ENCODE peak calls at places on chromosome 11, in four cellular contexts. One of them, this sample, is unnamed.

GRCh38 chr11:110184974-110185597 is 91.9 kb downstream of the ZC3H12C start:
- DNase-seq in A549: no peak
- DNase-seq in lung: no peak
- DNase-seq in ovary: no peak
- DNase-seq in this sample: no peak

GRCh38 chr11:111574373-111575230 is 27.6 kb upstream of the SIK2 start:
- DNase-seq in A549: no peak
- DNase-seq in lung: no peak
- DNase-seq in ovary: no peak
- DNase-seq in this sample: no peak

GRCh38 chr11:111378773-111379499 is at the start of gene POU2AF1:
- DNase-seq in A549: no peak
- DNase-seq in lung: no peak
- DNase-seq in ovary: no peak
- DNase-seq in this sample: no peak

GRCh38 chr11:12693485-12694181 is 19.4 kb downstream of the TEAD1 start:
- DNase-seq in A549: peak; percentile 83
- DNase-seq in lung: no peak
- DNase-seq in ovary: no peak
- DNase-seq in this sample: peak; percentile 66

GRCh38 chr11:65089621-65090020 is 5.6 kb downstream of the ZFPL1 start:
- DNase-seq in A549: no peak
- DNase-seq in lung: no peak
- DNase-seq in ovary: no peak
- DNase-seq in this sample: no peak

GRCh38 chr11:9951714-9952275 is 287.9 kb downstream of the SWAP70 start:
- DNase-seq in A549: no peak
- DNase-seq in lung: no peak
- DNase-seq in ovary: no peak
- DNase-seq in this sample: peak; percentile 59

GRCh38 chr11:33987975-33988580 is 63.5 kb upstream of the CAPRIN1 start:
- DNase-seq in A549: peak; percentile 88
- DNase-seq in lung: peak; percentile 80
- DNase-seq in ovary: peak; percentile 62
- DNase-seq in this sample: peak; percentile 71

GRCh38 chr11:44949160-44950035 is 1.3 kb downstream of the TP53I11 start:
- DNase-seq in A549: peak; percentile 68
- DNase-seq in lung: peak; percentile 39
- DNase-seq in ovary: no peak
- DNase-seq in this sample: no peak

GRCh38 chr11:67033661-67034166 is 10.8 kb downstream of the SYT12 start:
- DNase-seq in A549: no peak
- DNase-seq in lung: no peak
- DNase-seq in ovary: no peak
- DNase-seq in this sample: no peak

GRCh38 chr11:10878408-10879214 is 20.8 kb upstream of the ZBED5 start:
- DNase-seq in A549: peak; percentile 81
- DNase-seq in lung: no peak
- DNase-seq in ovary: no peak
- DNase-seq in this sample: no peak

GRCh38 chr11:13249992-13250391 is 27.6 kb upstream of the BMAL1 start:
- DNase-seq in A549: peak; percentile 27
- DNase-seq in lung: no peak
- DNase-seq in ovary: no peak
- DNase-seq in this sample: no peak

GRCh38 chr11:119374632-119375394 is 6.7 kb downstream of the USP2 start:
- DNase-seq in A549: no peak
- DNase-seq in lung: no peak
- DNase-seq in ovary: no peak
- DNase-seq in this sample: peak; percentile 73

GRCh38 chr11:125873881-125874555 is 13.4 kb upstream of the HYLS1 start:
- DNase-seq in A549: no peak
- DNase-seq in lung: no peak
- DNase-seq in ovary: no peak
- DNase-seq in this sample: no peak
- H3K4me3 ChIP-seq in A549: no peak overlapping the region
- H3K4me3 ChIP-seq in lung: no peak overlapping the region
- H3K4me3 ChIP-seq in ovary: no peak overlapping the region
- H3K4me3 ChIP-seq in this sample: no peak overlapping the region

GRCh38 chr11:1421291-1421690 is 31.6 kb downstream of the BRSK2 start:
- DNase-seq in A549: no peak
- DNase-seq in lung: no peak
- DNase-seq in ovary: no peak
- DNase-seq in this sample: no peak

GRCh38 chr11:1422981-1423380 is 33.2 kb downstream of the BRSK2 start:
- DNase-seq in A549: no peak
- DNase-seq in lung: no peak
- DNase-seq in ovary: no peak
- DNase-seq in this sample: no peak

GRCh38 chr11:1422481-1422880 is 32.7 kb downstream of the BRSK2 start:
- DNase-seq in A549: peak; percentile 43
- DNase-seq in lung: no peak
- DNase-seq in ovary: no peak
- DNase-seq in this sample: no peak

GRCh38 chr11:1425439-1425838 is 35.7 kb downstream of the BRSK2 start:
- DNase-seq in A549: no peak
- DNase-seq in lung: no peak
- DNase-seq in ovary: no peak
- DNase-seq in this sample: no peak

GRCh38 chr11:1425006-1425405 is 35.3 kb downstream of the BRSK2 start:
- DNase-seq in A549: no peak
- DNase-seq in lung: no peak
- DNase-seq in ovary: no peak
- DNase-seq in this sample: no peak
- H3K9me3 ChIP-seq in A549: peaks cover 3% of the 10 kb centered on the region
- H3K9me3 ChIP-seq in lung: no peaks in the 10 kb centered on the region
- H3K9me3 ChIP-seq in ovary: no peaks in the 10 kb centered on the region
- H3K9me3 ChIP-seq in this sample: no peaks in the 10 kb centered on the region

GRCh38 chr11:3169952-3170755 is 5.0 kb upstream of the OSBPL5 start:
- DNase-seq in A549: no peak
- DNase-seq in lung: no peak
- DNase-seq in ovary: no peak
- DNase-seq in this sample: peak; percentile 56
- H3K4me3 ChIP-seq in A549: no peak overlapping the region
- H3K4me3 ChIP-seq in lung: no peak overlapping the region
- H3K4me3 ChIP-seq in ovary: no peak overlapping the region
- H3K4me3 ChIP-seq in this sample: peak overlapping the region; percentile 52

DNA sequence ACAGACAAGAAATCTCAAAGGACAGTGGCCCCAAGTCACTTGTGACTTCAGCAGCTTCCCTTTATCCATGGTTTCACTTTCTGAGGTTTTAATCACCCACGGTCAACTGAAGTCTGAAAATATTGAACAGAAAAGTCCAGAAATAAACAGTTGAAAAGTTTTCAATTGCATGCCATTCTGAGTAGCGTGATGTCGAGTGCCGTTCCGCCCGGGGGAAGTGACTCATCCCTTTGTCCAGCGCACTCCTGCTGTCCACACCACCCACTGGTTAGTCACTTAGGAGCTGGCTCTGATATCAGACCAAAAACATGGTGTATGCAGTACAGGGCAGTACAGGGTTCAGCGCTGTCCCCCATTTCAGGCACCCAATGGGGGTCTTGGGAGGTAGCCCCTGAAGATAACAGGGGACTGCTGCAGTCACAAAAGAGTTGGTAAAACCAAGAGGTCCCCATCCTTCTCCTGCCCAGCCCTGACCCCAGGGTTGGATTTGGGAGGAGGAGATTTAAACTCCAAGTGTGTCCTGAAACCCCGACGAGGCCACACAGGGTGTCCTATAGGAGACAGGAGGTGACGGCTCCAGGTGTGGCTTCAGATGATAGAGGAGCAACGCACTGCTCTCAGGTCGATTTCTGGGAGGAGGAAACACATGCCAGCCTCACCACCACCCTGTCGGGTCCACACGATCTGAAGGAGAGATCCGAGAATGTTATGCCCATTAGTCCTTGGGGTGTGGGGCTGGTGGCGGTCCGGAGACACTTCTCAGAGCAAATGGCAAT is 390.1 kb downstream of the CTTN start:
- DNase-seq in A549: peak; percentile 74
- DNase-seq in lung: no peak
- DNase-seq in ovary: no peak
- DNase-seq in this sample: no peak
- H3K9me3 ChIP-seq in A549: peaks cover 19% of the 10 kb centered on the region
- H3K9me3 ChIP-seq in lung: peaks cover 8% of the 10 kb centered on the region
- H3K9me3 ChIP-seq in ovary: no peaks in the 10 kb centered on the region
- H3K9me3 ChIP-seq in this sample: no peaks in the 10 kb centered on the region

DNA sequence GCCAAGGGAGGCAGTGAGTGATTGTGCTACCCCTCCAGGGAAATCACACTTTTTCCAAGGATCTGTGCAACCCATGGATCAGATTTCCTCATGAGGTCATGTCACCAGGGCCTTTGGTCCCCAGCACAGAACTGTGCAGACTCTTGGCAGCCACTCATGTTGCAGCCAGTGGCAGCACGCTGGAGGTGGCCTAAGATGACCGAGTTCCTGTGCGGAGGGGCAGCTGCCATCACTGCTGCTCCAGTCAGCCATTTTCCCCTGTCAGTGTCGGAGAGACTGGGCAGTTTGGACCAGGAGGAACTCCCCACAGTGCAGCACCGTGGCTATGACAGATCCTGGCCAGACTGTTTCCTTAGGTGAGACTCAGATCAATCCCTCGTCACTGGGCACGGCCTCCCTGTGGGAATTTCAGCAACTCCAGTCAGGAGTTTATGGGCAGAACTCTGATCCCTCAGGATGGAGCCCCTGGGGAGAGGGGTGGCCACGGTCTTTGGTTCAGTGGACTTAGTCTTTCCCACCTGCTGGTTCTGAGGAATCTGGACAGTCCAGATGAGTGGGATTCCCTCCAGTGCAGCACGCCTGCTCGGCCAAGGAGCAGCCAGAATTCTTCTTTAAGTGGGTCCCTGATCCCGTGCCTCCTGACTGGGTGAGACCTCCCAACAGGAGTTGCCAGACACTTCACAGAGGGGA is 194.6 kb upstream of the CARD18 start:
- DNase-seq in A549: no peak
- DNase-seq in lung: no peak
- DNase-seq in ovary: no peak
- DNase-seq in this sample: no peak
- H3K4me3 ChIP-seq in A549: no peak overlapping the region
- H3K4me3 ChIP-seq in lung: no peak overlapping the region
- H3K4me3 ChIP-seq in ovary: no peak overlapping the region
- H3K4me3 ChIP-seq in this sample: no peak overlapping the region

DNA sequence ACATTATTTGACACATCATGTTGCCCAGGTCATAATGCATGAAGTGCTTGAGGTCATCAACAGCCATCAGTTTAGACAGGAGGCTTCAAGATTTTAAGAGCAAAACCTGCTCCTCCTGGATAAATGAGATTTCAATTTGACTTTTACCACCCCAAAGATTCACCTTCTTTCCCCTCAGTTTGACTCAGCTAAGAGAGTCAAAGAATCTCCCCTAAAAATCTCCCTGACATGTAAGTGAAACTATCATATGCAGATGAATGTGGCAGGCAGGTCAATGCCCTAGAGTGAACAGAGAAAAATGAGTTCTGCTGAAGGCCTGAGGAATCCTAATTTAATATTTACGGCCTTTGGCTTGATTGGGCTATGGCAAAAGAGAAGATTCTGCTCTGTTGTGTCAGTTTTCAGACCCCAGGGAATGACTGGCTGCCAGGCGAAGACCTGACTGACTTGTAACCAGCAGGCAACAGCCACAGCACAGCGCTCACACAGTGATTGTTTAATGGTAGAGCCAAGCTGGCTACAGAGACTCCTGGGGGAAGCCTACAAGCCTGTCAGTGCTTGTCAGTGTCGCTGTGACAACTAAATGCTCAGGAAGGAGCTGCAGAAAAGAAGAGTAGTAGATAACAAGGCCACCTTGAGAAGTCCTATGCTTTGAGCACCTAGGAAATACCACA is 491.2 kb upstream of the LRRC4C start:
- DNase-seq in A549: no peak
- DNase-seq in lung: no peak
- DNase-seq in ovary: no peak
- DNase-seq in this sample: no peak
- H3K9me3 ChIP-seq in A549: no peaks in the 10 kb centered on the region
- H3K9me3 ChIP-seq in lung: peaks cover 3% of the 10 kb centered on the region
- H3K9me3 ChIP-seq in ovary: no peaks in the 10 kb centered on the region
- H3K9me3 ChIP-seq in this sample: no peaks in the 10 kb centered on the region

GRCh38 chr11:61004037-61004641 is 32.7 kb downstream of the CD6 start:
- DNase-seq in A549: no peak
- DNase-seq in lung: no peak
- DNase-seq in ovary: peak; percentile 87
- DNase-seq in this sample: no peak
- H3K4me3 ChIP-seq in A549: no peak overlapping the region
- H3K4me3 ChIP-seq in lung: no peak overlapping the region
- H3K4me3 ChIP-seq in ovary: no peak overlapping the region
- H3K4me3 ChIP-seq in this sample: no peak overlapping the region

DNA sequence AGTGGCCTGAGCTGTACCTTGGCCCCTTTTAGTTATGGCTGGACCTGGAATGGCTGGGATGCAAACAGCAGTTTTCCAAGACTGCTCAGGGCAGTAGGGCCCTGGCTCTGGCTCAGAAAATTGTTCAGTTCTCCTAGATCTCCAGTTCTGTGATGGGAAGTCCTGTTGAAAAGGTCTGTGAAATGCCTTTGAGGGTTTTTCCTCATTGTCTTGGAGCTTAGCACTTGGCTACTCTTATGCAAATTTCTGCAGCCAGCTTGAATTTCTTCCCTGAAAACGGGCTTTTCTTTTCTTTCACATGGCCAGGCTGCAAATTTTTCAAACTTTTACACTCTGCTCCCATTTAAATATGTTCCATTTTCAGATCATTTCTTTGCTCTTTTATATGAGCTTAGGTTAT is 33.2 kb downstream of the OR4A15 start:
- DNase-seq in A549: no peak
- DNase-seq in lung: no peak
- DNase-seq in ovary: no peak
- DNase-seq in this sample: no peak
- H3K9me3 ChIP-seq in A549: no peaks in the 10 kb centered on the region
- H3K9me3 ChIP-seq in lung: no peaks in the 10 kb centered on the region
- H3K9me3 ChIP-seq in ovary: no peaks in the 10 kb centered on the region
- H3K9me3 ChIP-seq in this sample: no peaks in the 10 kb centered on the region

GRCh38 chr11:118223992-118224391 is 819 bp downstream of the JAML start:
- DNase-seq in A549: no peak
- DNase-seq in lung: no peak
- DNase-seq in ovary: no peak
- DNase-seq in this sample: no peak
- H3K4me3 ChIP-seq in A549: no peak overlapping the region
- H3K4me3 ChIP-seq in lung: no peak overlapping the region
- H3K4me3 ChIP-seq in ovary: no peak overlapping the region
- H3K4me3 ChIP-seq in this sample: peak overlapping the region; percentile 6